ENCODE peak calls at places on chromosomes 7 and 10, in eight cellular contexts. O is coronary artery, B is epithelial cell of esophagus, T is K562, W is IMR-90, X is HFF-Myc, Q is AG04449, Y is esophagus squamous epithelium. D is an unnamed sample.

GRCh38 chr10:122494833-122495232 is 33.5 kb downstream of the HTRA1 start:
- DNase-seq in B (peak), X (no peak), W (peak), O (peak), T (no peak), Q (no peak), Y (no peak), D (peak)

GRCh38 chr7:3042861-3043489 is 692 bp downstream of the CARD11 start:
- DNase-seq in T (peak), Y (peak), Q (no peak), B (peak), X (no peak), W (no peak), O (no peak), D (no peak)

GRCh38 chr10:91880310-91880709 is 29.0 kb downstream of the FGFBP3 start:
- DNase-seq in O (no peak), Q (no peak), Y (no peak), B (peak), T (no peak), X (peak), W (no peak), D (no peak)

GRCh38 chr7:134619627-134620331 is 26.9 kb upstream of the BPGM start:
- DNase-seq in T (no peak), O (no peak), W (peak), B (peak), Y (no peak), Q (peak), X (peak), D (peak)

GRCh38 chr7:138465046-138465445 is 5.0 kb downstream of the TRIM24 start:
- DNase-seq in Q (no peak), X (no peak), O (no peak), Y (no peak), B (no peak), W (peak), T (no peak), D (peak)

GRCh38 chr7:111827863-111828504 is 265.7 kb upstream of the IMMP2L start:
- DNase-seq in O (no peak), X (peak), Q (peak), Y (no peak), W (peak), B (peak), T (no peak), D (peak)

GRCh38 chr10:113268186-113268585 is 284.7 kb upstream of the HABP2 start:
- DNase-seq in T (no peak), O (no peak), Q (no peak), B (no peak), X (peak), W (peak), Y (no peak), D (no peak)

GRCh38 chr7:157887400-157887799 is 550.6 kb downstream of the DNAJB6 start:
- DNase-seq in T (no peak), Q (no peak), B (no peak), Y (no peak), W (no peak), O (no peak), X (no peak), D (no peak)

GRCh38 chr10:43252166-43252784 is 14.6 kb downstream of the RASGEF1A start:
- DNase-seq in O (peak), B (no peak), W (no peak), Y (no peak), X (no peak), T (no peak), Q (no peak), D (no peak)

GRCh38 chr7:19080076-19080475 is 37.4 kb downstream of the TWIST1 start:
- DNase-seq in Y (no peak), W (no peak), X (no peak), B (no peak), T (no peak), Q (no peak), O (no peak), D (no peak)

GRCh38 chr7:41640487-41640886 is 62.4 kb downstream of the INHBA start:
- DNase-seq in Y (no peak), O (no peak), T (no peak), B (no peak), X (no peak), Q (no peak), W (peak), D (peak)

GRCh38 chr7:76044375-76044774 is 3.4 kb downstream of the STYXL1 start:
- DNase-seq in X (no peak), Y (no peak), Q (no peak), O (no peak), T (no peak), W (no peak), B (no peak), D (no peak)

GRCh38 chr7:12322903-12323300 is 80.8 kb downstream of the VWDE start:
- DNase-seq in O (no peak), B (no peak), X (no peak), Y (no peak), W (no peak), Q (no peak), T (no peak), D (no peak)

GRCh38 chr7:128737867-128738390 is 1.2 kb upstream of the CALU start:
- DNase-seq in X (peak), Y (no peak), O (no peak), W (peak), B (peak), Q (no peak), T (no peak), D (peak)

GRCh38 chr7:98322331-98323260 is 41.1 kb downstream of the BRI3 start:
- DNase-seq in Y (no peak), W (no peak), T (no peak), B (no peak), O (no peak), X (no peak), Q (no peak), D (peak)

GRCh38 chr7:120993575-120994191 is 5.2 kb downstream of the CPED1 start:
- DNase-seq in Q (no peak), T (no peak), W (peak), B (peak), X (no peak), Y (no peak), O (no peak), D (no peak)

GRCh38 chr10:133315847-133316246 is 7.1 kb downstream of the ZNF511 start:
- DNase-seq in O (no peak), Y (no peak), T (no peak), B (no peak), X (no peak), W (no peak), Q (no peak), D (no peak)

GRCh38 chr10:44799971-44800370 is 111.2 kb upstream of the TMEM72 start:
- DNase-seq in Q (no peak), O (no peak), B (no peak), W (no peak), Y (no peak), T (no peak), X (no peak), D (no peak)

GRCh38 chr7:155257482-155258232 is 40.0 kb upstream of the INSIG1 start:
- DNase-seq in W (no peak), O (peak), T (no peak), Q (peak), X (no peak), Y (no peak), B (peak), D (peak)

GRCh38 chr7:28346972-28347371 is 65.3 kb upstream of the CREB5 start:
- DNase-seq in W (peak), B (no peak), T (no peak), Y (no peak), X (no peak), O (no peak), Q (no peak), D (no peak)

GRCh38 chr7:39735903-39736302 is 112.5 kb downstream of the RALA start:
- DNase-seq in B (no peak), W (peak), Y (no peak), X (no peak), O (no peak), Q (no peak), T (no peak), D (peak)

GRCh38 chr7:55177589-55178261 is 158.9 kb downstream of the EGFR start:
- DNase-seq in Q (no peak), B (no peak), W (no peak), T (no peak), X (no peak), O (no peak), Y (no peak), D (peak)

GRCh38 chr7:72751978-72752377 is 76.0 kb downstream of the TYW1B start:
- DNase-seq in X (no peak), Y (no peak), B (no peak), T (peak), Q (no peak), O (no peak), W (no peak), D (no peak)

GRCh38 chr7:1945558-1945957 is 275.5 kb downstream of the ELFN1 start:
- DNase-seq in W (no peak), O (no peak), Y (no peak), X (no peak), B (no peak), Q (no peak), T (no peak), D (no peak)

GRCh38 chr7:115831371-115831770 is 199.2 kb downstream of the TFEC start:
- DNase-seq in T (no peak), X (no peak), O (no peak), Q (no peak), B (no peak), Y (no peak), W (no peak), D (no peak)

GRCh38 chr10:53580465-53580864 is 807.9 kb upstream of the MBL2 start:
- DNase-seq in X (no peak), O (no peak), Q (no peak), Y (no peak), B (no peak), W (no peak), T (no peak), D (no peak)

GRCh38 chr10:8043569-8044306 is 10.8 kb upstream of the GATA3 start:
- DNase-seq in B (no peak), Y (no peak), T (no peak), X (no peak), W (no peak), Q (no peak), O (no peak), D (no peak)
- TF ChIP-seq CTCF in B (no peak), Y (no peak), T (no peak), X (no peak), W (no peak), Q (no peak), O (no peak), D (no peak)

DNA sequence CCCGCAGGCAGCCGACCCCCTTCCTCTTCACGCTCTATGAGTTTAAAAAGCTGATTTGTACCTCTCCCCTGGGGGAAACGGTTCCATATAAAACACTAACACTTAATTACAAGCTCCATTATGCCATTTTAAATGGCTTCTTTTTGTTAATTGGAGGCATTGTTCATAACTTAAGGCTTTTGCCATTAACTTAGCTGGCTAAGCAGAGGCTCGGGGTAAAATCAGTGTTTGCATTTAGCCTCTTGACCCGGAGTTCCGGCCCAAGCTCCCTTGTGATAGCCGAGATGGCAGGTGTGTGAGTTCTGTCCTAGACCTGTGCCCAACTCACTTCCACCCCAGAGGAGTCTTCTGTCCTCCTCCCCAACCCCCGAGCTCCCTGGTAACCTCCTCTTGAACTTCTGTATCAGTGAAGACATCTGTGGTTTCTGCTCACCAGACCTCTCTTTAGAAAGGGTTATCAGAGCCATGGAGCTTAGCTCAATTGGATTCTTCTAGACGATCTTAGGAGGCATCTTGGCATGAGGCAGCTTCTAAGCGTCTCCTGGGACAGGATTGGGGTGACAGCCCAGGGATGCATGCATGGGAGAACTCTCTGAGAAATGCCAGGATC is 34.2 kb upstream of the SH2B2 start:
- DNase-seq in T (peak), X (no peak), B (no peak), Q (no peak), Y (no peak), W (no peak), O (no peak), D (no peak)
- H3K4me3 ChIP-seq in T (no peak), X (no peak), B (no peak), Q (no peak), Y (no peak), W (no peak), O (no peak), D (no peak)

GRCh38 chr10:65360497-65360896 is 1565.3 kb upstream of the LRRTM3 start:
- DNase-seq in O (no peak), W (no peak), Q (no peak), Y (no peak), T (no peak), X (no peak), B (no peak), D (no peak)

GRCh38 chr10:65355141-65355680 is 1570.6 kb upstream of the LRRTM3 start:
- DNase-seq in Y (no peak), X (no peak), W (no peak), B (no peak), Q (no peak), T (no peak), O (no peak), D (no peak)

DNA sequence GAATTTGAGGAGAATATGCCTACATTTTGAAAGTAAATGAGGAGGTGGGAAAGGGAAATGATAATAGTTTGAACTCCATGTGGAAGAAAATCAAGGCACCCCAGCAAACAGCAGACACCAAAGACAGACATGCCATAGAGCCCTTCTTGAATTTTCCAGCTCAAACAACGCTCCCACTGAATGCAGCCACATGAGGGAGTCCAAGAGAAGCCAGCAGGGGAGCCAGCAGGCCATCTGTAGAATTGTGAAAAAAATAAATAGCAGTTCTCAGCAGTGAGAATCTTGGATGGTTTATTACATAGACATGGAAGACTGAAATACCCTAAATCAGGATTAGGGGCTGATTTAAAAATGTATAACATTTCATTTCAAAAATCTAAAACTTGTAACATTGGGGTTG is 1567.3 kb upstream of the LRRTM3 start:
- DNase-seq in O (no peak), Q (no peak), B (peak), X (no peak), W (no peak), Y (no peak), T (no peak), D (peak)
- TF ChIP-seq CTCF in O (no peak), Q (peak), B (peak), X (no peak), W (peak), Y (no peak), T (no peak), D (peak)

GRCh38 chr10:98308602-98309365 is 40.8 kb upstream of the LOXL4 start:
- DNase-seq in B (no peak), X (no peak), O (no peak), Q (no peak), T (no peak), Y (no peak), W (no peak), D (no peak)

GRCh38 chr10:98312349-98312748 is 44.4 kb upstream of the LOXL4 start:
- DNase-seq in O (no peak), W (peak), B (no peak), X (no peak), Q (no peak), T (no peak), Y (no peak), D (no peak)

GRCh38 chr10:98307916-98308315 is 39.9 kb upstream of the LOXL4 start:
- DNase-seq in Q (no peak), T (no peak), O (no peak), B (no peak), Y (no peak), W (no peak), X (no peak), D (no peak)

GRCh38 chr10:98310721-98311120 is 42.7 kb upstream of the LOXL4 start:
- DNase-seq in Q (no peak), O (no peak), Y (no peak), T (no peak), X (no peak), W (no peak), B (no peak), D (no peak)

DNA sequence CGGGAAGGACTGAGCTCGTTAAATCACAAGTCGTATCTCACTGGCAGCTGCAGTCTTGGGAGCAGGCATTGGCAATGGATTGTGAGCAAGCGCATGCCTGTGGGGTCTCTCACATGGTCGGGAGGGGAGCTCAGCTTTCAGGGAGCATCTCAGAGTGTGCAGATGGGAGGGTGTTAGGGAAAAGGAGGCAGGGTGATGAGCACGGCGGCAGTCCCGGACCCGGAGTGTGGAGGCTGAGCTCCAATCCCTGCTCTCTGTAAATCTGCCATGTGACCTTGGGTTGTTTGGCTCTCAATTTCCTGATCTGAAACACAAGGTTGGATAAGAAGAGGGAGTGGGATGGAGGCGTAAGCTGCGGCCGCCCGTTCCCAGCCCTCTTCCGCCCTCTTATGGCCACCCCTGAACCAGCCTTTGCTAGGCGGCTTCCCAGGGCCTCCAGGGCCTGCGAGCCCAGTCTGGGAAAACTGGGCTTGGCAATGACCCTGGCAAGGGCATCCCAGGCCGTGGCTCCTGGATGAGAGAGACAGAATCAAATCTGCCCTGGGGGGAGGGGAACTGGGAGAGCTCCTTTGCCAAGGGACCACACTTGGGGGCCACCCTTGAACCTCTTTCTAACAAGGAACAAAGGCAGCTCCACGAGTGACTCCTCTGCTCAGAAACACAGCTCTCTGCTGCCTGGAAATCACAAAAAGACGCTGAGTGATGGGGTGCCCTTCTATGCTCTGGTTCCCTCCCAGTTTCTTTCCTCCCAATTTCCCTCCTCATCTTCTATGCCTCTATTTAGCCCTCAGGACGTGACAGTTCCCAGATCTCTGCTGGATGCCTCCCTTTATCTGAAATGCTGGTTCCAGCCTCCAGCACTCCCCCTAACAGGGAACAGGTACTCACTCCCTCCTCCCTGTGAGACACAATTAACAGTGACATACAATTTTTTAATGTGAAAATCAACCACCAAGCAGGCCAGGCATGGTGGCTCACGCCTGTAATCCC is 41.7 kb upstream of the LOXL4 start:
- DNase-seq in Q (peak), T (peak), O (no peak), W (peak), B (peak), X (peak), Y (no peak), D (peak)
- H3K4me3 ChIP-seq in Q (peak), T (no peak), O (peak), W (peak), B (no peak), X (no peak), Y (no peak), D (no peak)

GRCh38 chr7:57425969-57426628 is 23.9 kb upstream of the ZNF716 start:
- DNase-seq in B (no peak), O (no peak), T (no peak), W (no peak), Y (no peak), X (no peak), Q (no peak), D (no peak)
- TF ChIP-seq CTCF in B (no peak), O (no peak), T (peak), W (no peak), Y (no peak), X (peak), Q (no peak), D (peak)

GRCh38 chr7:43589728-43590127 is 6.8 kb downstream of the STK17A start:
- DNase-seq in W (no peak), X (no peak), O (no peak), B (no peak), Q (no peak), Y (no peak), T (no peak), D (no peak)

GRCh38 chr7:43593010-43593409 is 10.1 kb downstream of the STK17A start:
- DNase-seq in Q (no peak), Y (no peak), W (no peak), X (no peak), T (no peak), O (no peak), B (no peak), D (no peak)

GRCh38 chr7:43590862-43591550 is 8.1 kb downstream of the STK17A start:
- DNase-seq in X (no peak), W (no peak), Q (no peak), O (no peak), B (no peak), T (no peak), Y (no peak), D (no peak)

GRCh38 chr7:43592321-43592720 is 9.4 kb downstream of the STK17A start:
- DNase-seq in W (no peak), Y (no peak), Q (no peak), B (peak), X (no peak), O (no peak), T (no peak), D (no peak)

DNA sequence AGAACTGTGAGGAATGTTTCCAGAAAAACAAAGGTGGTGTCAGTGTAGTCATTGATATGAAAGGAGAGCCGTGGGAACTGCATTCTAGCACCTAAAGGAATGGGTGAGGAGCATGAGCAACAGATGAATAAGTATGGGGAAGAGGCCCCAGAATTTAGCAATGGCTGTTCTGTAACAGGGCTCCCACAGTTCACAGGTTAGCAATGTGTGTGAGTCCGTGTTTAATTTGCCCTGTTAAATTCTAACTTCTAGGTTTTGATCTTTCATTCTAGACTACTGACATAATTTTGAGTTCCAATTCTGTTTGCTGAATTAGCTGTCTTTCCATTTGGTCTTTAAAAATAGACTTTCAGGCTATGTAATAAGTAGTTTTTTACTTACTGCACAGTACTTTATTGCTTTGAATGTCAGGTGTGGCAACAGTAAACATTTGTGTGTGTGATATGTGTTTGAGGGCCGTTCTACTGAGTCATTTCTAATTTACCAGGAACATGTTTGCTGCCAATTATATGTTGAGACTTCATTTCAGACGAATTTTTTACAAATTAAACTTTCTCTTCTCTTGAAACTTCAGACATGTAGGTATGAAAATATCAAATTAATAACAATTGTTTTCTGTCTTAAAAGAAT is 8.8 kb downstream of the STK17A start:
- DNase-seq in Q (no peak), X (no peak), W (peak), O (no peak), T (no peak), Y (no peak), B (peak), D (no peak)
- H3K4me3 ChIP-seq in Q (no peak), X (no peak), W (no peak), O (no peak), T (no peak), Y (no peak), B (no peak), D (no peak)

GRCh38 chr7:82017334-82017943 is 247.6 kb upstream of the HGF start:
- DNase-seq in Y (no peak), W (peak), T (no peak), O (no peak), Q (no peak), B (peak), X (no peak), D (peak)
- TF ChIP-seq CTCF in Y (peak), W (peak), T (no peak), O (no peak), Q (peak), B (peak), X (peak), D (peak)

DNA sequence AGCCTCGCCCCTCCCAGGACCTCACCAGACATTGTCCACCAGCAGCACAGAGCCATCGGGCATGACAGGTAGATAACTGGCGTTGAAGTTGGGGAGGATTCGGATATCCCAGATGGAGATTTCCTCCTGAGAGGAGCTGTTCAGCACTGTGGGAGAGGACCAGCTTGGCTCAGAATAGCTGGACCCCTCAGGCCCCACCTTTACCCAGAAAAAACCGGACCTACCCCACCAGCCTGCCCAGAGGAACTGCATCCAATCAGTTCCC is 1.5 kb downstream of the TRAPPC14 start:
- DNase-seq in X (no peak), Y (no peak), O (no peak), W (no peak), B (no peak), T (no peak), Q (no peak), D (no peak)
- H3K4me3 ChIP-seq in X (peak), Y (no peak), O (peak), W (no peak), B (peak), T (peak), Q (peak), D (peak)